ENCODE peak calls at places on chromosomes 16 and 17, in four cellular contexts. X, P, D and U are unnamed samples. For H3K4me1, the result is how much of the 10 kb centered on the place peaks cover.

GRCh38 chr17:27367121-27367981 is 73.4 kb downstream of the WSB1 start:
- DNase-seq in X (no peak), P (no peak), D (no peak), U (no peak)

GRCh38 chr17:77750427-77751043 is 208.0 kb upstream of the TNRC6C start:
- DNase-seq in X (no peak), P (no peak), D (no peak), U (no peak)

GRCh38 chr17:53391197-53391596 is 431.5 kb upstream of the KIF2B start:
- DNase-seq in D (no peak), P (no peak), X (no peak), U (no peak)

GRCh38 chr16:52191533-52192134 is 355.3 kb downstream of the TOX3 start:
- DNase-seq in X (peak), D (peak), P (peak), U (peak)

GRCh38 chr17:56392274-56392673 is 201.2 kb upstream of the NOG start:
- DNase-seq in D (no peak), X (no peak), P (no peak), U (no peak)

GRCh38 chr17:4641297-4642195 is at the start of gene ALOX15:
- DNase-seq in X (no peak), P (no peak), D (no peak), U (no peak)

GRCh38 chr17:37388266-37388665 is 12.5 kb downstream of the C17orf78 start:
- DNase-seq in X (no peak), D (no peak), P (no peak), U (no peak)

GRCh38 chr17:83183951-83184506 is 104.6 kb downstream of the METRNL start:
- DNase-seq in D (no peak), P (no peak), X (no peak), U (no peak)

GRCh38 chr17:44355642-44356099 is 8.0 kb downstream of the FAM171A2 start:
- DNase-seq in D (no peak), X (no peak), P (no peak), U (no peak)

GRCh38 chr17:65177901-65178300 is 40.7 kb downstream of the RGS9 start:
- DNase-seq in X (no peak), P (no peak), D (no peak), U (no peak)

GRCh38 chr17:64638552-64639198 is 23.4 kb downstream of the SMURF2 start:
- DNase-seq in P (no peak), X (no peak), D (no peak), U (no peak)

GRCh38 chr16:13471478-13471877 is 448.5 kb upstream of the ERCC4 start:
- DNase-seq in P (no peak), X (no peak), D (no peak), U (no peak)

GRCh38 chr17:49553676-49554335 is 21.9 kb upstream of the NXPH3 start:
- DNase-seq in X (no peak), P (no peak), D (peak), U (no peak)

GRCh38 chr16:57485916-57486857 is at the start of gene DOK4:
- DNase-seq in X (no peak), P (no peak), D (peak), U (peak)

GRCh38 chr17:38719943-38720641 is 10.0 kb upstream of the CISD3 start:
- DNase-seq in X (no peak), P (no peak), D (peak), U (peak)

GRCh38 chr17:21397341-21398050 is 21.3 kb downstream of the KCNJ12 start:
- DNase-seq in D (no peak), X (no peak), P (no peak), U (no peak)

GRCh38 chr16:27317738-27318398 is 4.1 kb downstream of the IL4R start:
- DNase-seq in X (no peak), D (no peak), P (no peak), U (no peak)

GRCh38 chr16:87469186-87469585 is 23.6 kb downstream of the ZCCHC14 start:
- DNase-seq in P (no peak), X (no peak), D (peak), U (no peak)

GRCh38 chr16:87472142-87472778 is 20.6 kb downstream of the ZCCHC14 start:
- DNase-seq in D (no peak), P (no peak), X (no peak), U (no peak)

GRCh38 chr16:87470332-87470731 is 22.5 kb downstream of the ZCCHC14 start:
- DNase-seq in X (no peak), P (no peak), D (no peak), U (no peak)

GRCh38 chr16:87472935-87473334 is 19.9 kb downstream of the ZCCHC14 start:
- DNase-seq in P (no peak), X (no peak), D (peak), U (no peak)

DNA sequence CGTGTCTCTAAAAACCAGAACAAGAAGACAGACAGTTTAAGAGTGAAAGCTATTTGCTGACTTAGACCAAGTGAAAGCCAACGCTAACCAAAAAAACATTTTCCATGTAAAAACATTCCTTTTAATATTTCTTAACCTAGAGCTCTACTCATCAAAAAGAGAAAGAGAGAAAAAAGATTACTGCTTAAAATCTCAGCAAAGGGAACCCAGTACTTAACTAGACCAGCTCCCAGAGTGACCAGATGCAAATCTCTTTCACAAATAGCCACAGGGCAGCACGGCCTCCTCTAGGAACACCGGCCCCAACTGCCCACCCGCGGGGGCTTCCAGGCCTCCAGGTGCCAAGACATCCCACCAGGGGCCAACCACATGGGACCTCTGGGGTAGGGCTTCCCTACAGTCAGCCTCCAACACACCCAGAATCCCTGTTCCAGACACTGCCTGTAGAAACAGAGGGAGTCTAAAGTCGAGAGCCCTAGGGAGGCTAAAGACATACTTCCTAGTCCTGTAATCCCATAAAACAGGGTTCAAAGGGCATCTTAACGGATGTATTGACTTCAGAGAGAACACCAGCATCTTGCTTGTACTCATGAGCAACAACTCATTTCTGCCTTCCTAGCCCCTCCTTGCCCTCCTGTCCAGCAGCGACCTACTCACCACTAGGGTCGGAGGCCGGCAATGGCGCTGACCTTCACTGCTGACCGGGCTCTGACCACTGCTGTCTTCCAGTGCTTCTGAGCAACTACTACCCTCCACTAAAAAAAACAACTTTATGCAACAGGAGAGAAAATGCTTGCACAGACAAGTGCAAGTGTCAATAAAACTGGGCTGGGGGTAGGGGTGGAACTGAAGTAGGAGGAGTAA is 21.3 kb downstream of the ZCCHC14 start:
- DNase-seq in X (peak), D (peak), P (no peak), U (no peak)
- TF ChIP-seq NFIC in X (no peak), D (no peak), P (no peak), U (no peak)

GRCh38 chr16:16864536-16864935 is 485.6 kb downstream of the NPIPA7 start:
- DNase-seq in X (no peak), P (no peak), D (no peak), U (no peak)

GRCh38 chr16:16857603-16858283 is 478.8 kb downstream of the NPIPA7 start:
- DNase-seq in X (peak), P (no peak), D (no peak), U (no peak)

GRCh38 chr16:16863672-16864071 is 484.7 kb downstream of the NPIPA7 start:
- DNase-seq in D (no peak), P (no peak), X (no peak), U (no peak)

GRCh38 chr16:16865374-16865773 is 486.4 kb downstream of the NPIPA7 start:
- DNase-seq in P (no peak), D (no peak), X (no peak), U (no peak)

DNA sequence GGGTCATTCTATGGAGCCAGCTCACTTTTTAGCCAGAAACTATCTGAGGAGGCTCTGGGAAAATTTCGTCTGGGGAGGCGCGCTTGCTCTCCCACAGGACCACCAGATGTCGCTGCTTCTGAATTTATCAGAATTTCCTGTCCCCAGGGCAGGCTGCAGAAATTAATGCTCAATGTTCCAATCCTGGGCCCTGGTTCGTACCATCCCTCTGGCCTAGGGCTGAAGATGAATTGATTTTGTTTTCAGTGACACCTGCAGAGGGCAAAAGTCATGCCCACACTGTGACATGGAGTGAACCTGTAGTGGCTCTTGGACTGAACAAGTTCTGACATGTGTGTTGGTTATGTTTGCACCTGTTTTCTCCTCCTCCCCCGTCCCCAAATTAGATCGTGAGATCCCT is 482.6 kb downstream of the NPIPA7 start:
- DNase-seq in D (peak), X (peak), P (peak), U (peak)
- TF ChIP-seq FOXM1 in D (no peak), X (no peak), P (peak), U (no peak)

DNA sequence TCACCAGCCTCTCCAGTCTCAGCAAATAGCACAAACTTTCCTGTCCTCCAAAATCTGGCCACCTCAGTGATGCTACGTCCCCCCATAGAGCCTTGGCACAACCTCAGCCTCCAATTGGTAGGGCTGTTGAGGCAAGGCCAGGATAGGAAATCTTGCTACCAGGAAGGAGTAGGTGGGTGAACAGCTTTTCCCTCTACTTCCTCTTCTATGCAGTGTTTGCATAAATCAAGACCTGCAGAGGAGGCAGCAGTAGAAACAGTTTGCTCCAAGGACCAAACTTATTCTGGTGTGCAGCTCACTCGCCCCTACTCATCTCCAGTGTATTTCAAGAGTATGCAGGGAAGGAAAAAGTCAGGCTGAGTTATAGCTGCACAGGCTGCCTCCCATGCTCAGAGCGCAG is 740 bp upstream of the DPEP2 start:
- DNase-seq in X (no peak), P (no peak), D (no peak), U (no peak)
- H3K4me1 ChIP-seq in X (under half), P (under half), D (under half), U (under half)

GRCh38 chr17:70373369-70373768 is 204.0 kb downstream of the KCNJ2 start:
- DNase-seq in D (no peak), P (no peak), X (no peak), U (no peak)
- TF ChIP-seq NFIC in D (no peak), P (no peak), X (no peak), U (no peak)

GRCh38 chr17:1112875-1113274 is 66.9 kb downstream of the ABR start:
- DNase-seq in X (no peak), D (no peak), P (no peak), U (peak)

GRCh38 chr17:1109606-1110523 is 69.9 kb downstream of the ABR start:
- DNase-seq in D (peak), X (peak), P (no peak), U (no peak)

GRCh38 chr17:1111599-1112443 is 68.0 kb downstream of the ABR start:
- DNase-seq in P (no peak), X (no peak), D (peak), U (no peak)

GRCh38 chr17:1110524-1110843 is 69.3 kb downstream of the ABR start:
- DNase-seq in P (no peak), X (no peak), D (no peak), U (no peak)

DNA sequence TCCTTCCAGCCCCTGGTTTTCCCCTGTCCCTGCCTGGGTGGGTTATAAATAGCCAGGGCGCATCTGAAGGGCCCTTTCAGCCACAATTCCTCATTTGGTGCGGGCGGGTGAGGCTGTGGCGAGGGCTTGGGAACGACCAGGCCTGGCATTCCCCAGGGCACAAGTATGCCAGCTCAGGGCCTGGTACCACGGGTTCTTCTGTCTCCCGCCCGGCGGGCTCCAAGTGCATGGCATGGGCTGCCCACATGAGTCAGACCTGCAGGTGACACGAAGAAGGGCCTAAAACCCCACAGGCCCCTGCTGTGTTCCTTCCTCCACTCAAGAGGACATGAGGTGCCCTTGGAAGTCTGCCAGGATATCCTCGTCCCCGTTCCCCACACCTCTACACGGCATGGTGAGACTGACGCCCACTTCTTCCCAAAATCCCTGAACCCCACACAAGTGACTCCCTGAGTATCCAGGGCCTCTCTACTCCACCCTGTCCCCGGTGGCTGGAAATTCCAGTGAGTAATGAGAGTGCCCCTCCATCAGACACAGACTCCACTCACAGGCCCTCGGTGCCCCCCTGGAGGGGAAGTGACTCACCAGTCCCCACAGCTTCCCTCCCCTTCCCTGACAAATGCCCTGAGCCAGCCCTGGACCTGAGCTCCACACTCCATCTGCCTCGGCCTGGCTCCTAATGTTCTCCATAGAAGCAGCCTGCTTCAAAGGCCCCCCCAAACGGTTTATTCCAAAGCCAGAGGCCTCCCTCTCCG is 68.8 kb downstream of the ABR start:
- DNase-seq in D (peak), P (no peak), X (peak), U (no peak)
- TF ChIP-seq FOXM1 in D (peak), P (no peak), X (no peak), U (no peak)

GRCh38 chr16:70695351-70696070 is 9.7 kb upstream of the MTSS2 start:
- DNase-seq in D (peak), P (no peak), X (peak), U (peak)

GRCh38 chr16:70693231-70693671 is 7.4 kb upstream of the MTSS2 start:
- DNase-seq in P (no peak), X (no peak), D (no peak), U (no peak)

GRCh38 chr16:70694088-70694487 is 8.2 kb upstream of the MTSS2 start:
- DNase-seq in X (no peak), D (no peak), P (no peak), U (no peak)

GRCh38 chr16:70696368-70696767 is 10.5 kb upstream of the MTSS2 start:
- DNase-seq in X (no peak), D (no peak), P (no peak), U (no peak)

DNA sequence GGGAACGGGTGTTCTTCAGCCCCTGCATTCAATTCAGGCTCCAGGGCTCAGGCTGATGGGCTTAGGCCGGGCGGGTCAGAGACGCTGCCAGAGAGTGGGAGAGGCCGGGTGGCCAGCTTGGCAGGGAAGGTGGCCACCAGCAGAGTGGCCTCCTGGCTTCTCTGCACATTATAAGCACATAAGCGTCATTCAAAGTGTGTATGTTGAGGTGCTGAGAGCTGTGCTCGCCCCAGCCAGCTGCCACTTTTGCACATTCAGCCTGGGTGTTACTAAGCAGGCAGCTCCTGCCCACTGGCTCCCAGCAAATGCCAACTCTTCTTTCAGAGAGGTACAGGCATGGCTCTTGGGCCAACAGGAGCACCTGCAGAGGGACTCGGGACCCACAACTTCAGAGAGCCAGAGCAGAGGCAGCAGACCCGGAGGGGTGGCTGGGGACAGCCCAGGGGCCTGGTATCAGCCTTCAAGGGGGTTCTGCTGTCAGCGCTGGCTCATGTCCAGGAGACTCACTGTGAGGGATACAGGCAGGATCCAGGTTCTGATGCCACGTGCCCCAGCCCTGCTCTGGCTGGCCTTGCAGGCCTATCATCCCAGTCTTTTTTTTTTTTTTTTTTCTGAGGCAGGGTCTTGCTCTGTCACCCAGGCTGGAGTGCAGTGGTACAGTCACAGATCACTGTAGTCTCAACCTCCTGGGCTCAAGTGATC is 8.8 kb upstream of the MTSS2 start:
- DNase-seq in P (no peak), X (no peak), D (peak), U (peak)
- H3K4me1 ChIP-seq in P (under half), X (half or more), D (half or more), U (under half)